ENCODE peak calls at places on chromosome 15, in six cellular contexts. R is uterus, A is A673, V is AG09309, S is lower leg skin, Z is endothelial cell. M is an unnamed sample.

GRCh38 chr15:45855210-45855906 is 220.5 kb downstream of the SQOR start:
- DNase-seq in R (no peak), A (no peak), V (no peak), S (no peak), Z (no peak), M (no peak)

GRCh38 chr15:84023636-84024035 is 211.9 kb upstream of the GOLGA6L4 start:
- DNase-seq in R (peak), A (peak), V (no peak), S (no peak), Z (peak), M (no peak)

GRCh38 chr15:91634163-91634562 is 219.3 kb upstream of the SLCO3A1 start:
- DNase-seq in R (no peak), A (no peak), V (no peak), S (no peak), Z (no peak), M (no peak)

GRCh38 chr15:75067123-75067854 is 43.9 kb downstream of the PPCDC start:
- DNase-seq in R (no peak), A (no peak), V (no peak), S (peak), Z (no peak), M (no peak)

GRCh38 chr15:72195101-72195511 is 2.5 kb downstream of the GRAMD2A start:
- DNase-seq in R (no peak), A (no peak), V (no peak), S (no peak), Z (no peak), M (no peak)

GRCh38 chr15:39495871-39496459 is 84.9 kb upstream of the THBS1 start:
- DNase-seq in R (no peak), A (no peak), V (no peak), S (no peak), Z (no peak), M (no peak)

GRCh38 chr15:22844421-22845288 is 6.2 kb downstream of the NIPA2 start:
- DNase-seq in R (no peak), A (no peak), V (no peak), S (no peak), Z (no peak), M (no peak)

GRCh38 chr15:47717036-47717611 is at the start of gene SEMA6D:
- DNase-seq in R (peak), A (peak), V (peak), S (peak), Z (peak), M (peak)

GRCh38 chr15:38010390-38010789 is 76.0 kb downstream of the TMCO5A start:
- DNase-seq in R (no peak), A (no peak), V (no peak), S (no peak), Z (no peak), M (no peak)

GRCh38 chr15:81023483-81024264 is 23.0 kb downstream of the TLNRD1 start:
- DNase-seq in R (peak), A (no peak), V (peak), S (peak), Z (no peak), M (peak)

GRCh38 chr15:36774765-36775164 is 195.3 kb downstream of the CDIN1 start:
- DNase-seq in R (no peak), A (no peak), V (no peak), S (no peak), Z (no peak), M (no peak)

GRCh38 chr15:74428442-74428787 is 5.3 kb downstream of the SEMA7A start:
- DNase-seq in R (no peak), A (no peak), V (no peak), S (no peak), Z (no peak), M (no peak)

GRCh38 chr15:69881310-69881660 is 216.4 kb downstream of the TLE3 start:
- DNase-seq in R (no peak), A (no peak), V (no peak), S (no peak), Z (no peak), M (no peak)

GRCh38 chr15:90419738-90420487 is 31.9 kb downstream of the IQGAP1 start:
- DNase-seq in R (peak), A (peak), V (peak), S (no peak), Z (no peak), M (peak)

GRCh38 chr15:31537770-31538592 is 211.3 kb downstream of the KLF13 start:
- DNase-seq in R (no peak), A (no peak), V (no peak), S (peak), Z (no peak), M (no peak)

GRCh38 chr15:91520848-91521247 is 332.7 kb upstream of the SLCO3A1 start:
- DNase-seq in R (no peak), A (no peak), V (no peak), S (no peak), Z (no peak), M (no peak)

GRCh38 chr15:51499379-51499976 is 123.1 kb downstream of the DMXL2 start:
- DNase-seq in R (no peak), A (peak), V (peak), S (no peak), Z (no peak), M (no peak)
- TF ChIP-seq CTCF in R (no peak), A (peak), V (peak), S (no peak), Z (peak), M (no peak)

DNA sequence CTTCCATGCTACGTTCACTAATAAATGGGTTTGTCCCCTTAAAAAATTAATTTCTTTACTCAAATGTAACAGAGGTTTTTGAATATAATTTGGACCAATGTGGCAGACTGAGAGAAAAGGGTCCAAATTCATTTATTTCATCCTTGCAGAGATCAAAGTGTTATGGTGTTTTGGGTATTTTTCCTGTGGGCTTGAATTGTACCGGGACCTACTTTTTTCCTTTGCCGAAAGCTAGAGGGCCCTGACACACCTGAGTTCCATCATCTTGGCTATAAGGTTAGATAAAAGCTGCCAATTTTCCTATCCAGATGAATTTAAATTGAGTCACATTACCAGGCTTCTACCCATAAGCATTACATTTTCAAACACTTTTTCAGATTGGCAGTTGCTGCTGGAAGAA is 893 bp downstream of the CCNB2 start:
- DNase-seq in R (no peak), A (peak), V (no peak), S (no peak), Z (no peak), M (no peak)
- TF ChIP-seq CTCF in R (no peak), A (no peak), V (no peak), S (no peak), Z (no peak), M (no peak)

GRCh38 chr15:99209326-99209725 is 40.1 kb downstream of the TTC23 start:
- DNase-seq in R (no peak), A (no peak), V (no peak), S (no peak), Z (no peak), M (no peak)

GRCh38 chr15:99210334-99210733 is 39.0 kb downstream of the TTC23 start:
- DNase-seq in R (no peak), A (no peak), V (no peak), S (no peak), Z (no peak), M (peak)

GRCh38 chr15:99212401-99212800 is 37.0 kb downstream of the TTC23 start:
- DNase-seq in R (peak), A (peak), V (no peak), S (no peak), Z (no peak), M (peak)

GRCh38 chr15:99211926-99212325 is 37.5 kb downstream of the TTC23 start:
- DNase-seq in R (no peak), A (no peak), V (no peak), S (no peak), Z (no peak), M (peak)

GRCh38 chr15:99213187-99213811 is 36.1 kb downstream of the TTC23 start:
- DNase-seq in R (peak), A (peak), V (peak), S (peak), Z (peak), M (peak)
- TF ChIP-seq CTCF in R (peak), A (peak), V (peak), S (peak), Z (peak), M (peak)

DNA sequence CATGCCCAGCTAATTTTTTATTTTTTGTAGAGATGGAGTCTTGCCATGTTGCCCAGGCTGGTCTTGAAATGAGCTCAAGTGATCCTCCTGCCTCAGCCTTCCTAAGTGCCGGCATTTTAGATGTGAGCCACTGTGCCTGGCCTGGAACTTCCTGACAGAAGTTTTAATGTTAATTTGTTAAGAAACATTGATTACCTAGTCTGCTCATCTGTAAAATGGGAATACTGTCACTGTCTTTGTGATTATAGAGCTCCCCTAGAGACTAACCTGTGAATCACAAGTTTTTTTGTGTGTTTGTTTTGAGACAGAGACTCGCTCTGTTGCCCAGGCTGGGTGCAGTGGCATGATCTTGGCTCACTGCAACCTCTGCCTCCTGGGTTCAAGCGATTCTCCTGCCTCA is 4.3 kb upstream of the EIF3J start:
- DNase-seq in R (no peak), A (peak), V (no peak), S (no peak), Z (no peak), M (no peak)
- TF ChIP-seq CTCF in R (no peak), A (peak), V (no peak), S (no peak), Z (no peak), M (no peak)

GRCh38 chr15:82150645-82151044 is 104.8 kb upstream of the MEX3B start:
- DNase-seq in R (no peak), A (no peak), V (no peak), S (no peak), Z (no peak), M (no peak)
- TF ChIP-seq CTCF in R (no peak), A (no peak), V (no peak), S (no peak), Z (no peak), M (no peak)

GRCh38 chr15:77506311-77507150 is 85.8 kb downstream of the HMG20A start:
- DNase-seq in R (peak), A (no peak), V (no peak), S (peak), Z (no peak), M (peak)
- TF ChIP-seq CTCF in R (no peak), A (no peak), V (no peak), S (no peak), Z (no peak), M (no peak)

GRCh38 chr15:67202091-67202490 is 52.4 kb downstream of the AAGAB start:
- DNase-seq in R (no peak), A (no peak), V (no peak), S (no peak), Z (no peak), M (no peak)
- TF ChIP-seq CTCF in R (no peak), A (no peak), V (no peak), S (no peak), Z (no peak), M (no peak)

GRCh38 chr15:100869151-100869999 is 10.3 kb upstream of the ALDH1A3 start:
- DNase-seq in R (no peak), A (peak), V (no peak), S (no peak), Z (peak), M (no peak)
- TF ChIP-seq CTCF in R (no peak), A (peak), V (peak), S (no peak), Z (peak), M (peak)

GRCh38 chr15:58852347-58852746 is 81.1 kb downstream of the SLTM start:
- DNase-seq in R (no peak), A (peak), V (no peak), S (no peak), Z (no peak), M (no peak)
- TF ChIP-seq CTCF in R (no peak), A (peak), V (peak), S (no peak), Z (peak), M (no peak)

M was measured in gastrocnemius medialis.